ENCODE peak calls at places on chromosomes 13 and 19, in six cellular contexts. V, Q, X, T, U and M are unnamed samples. For H3K4me1, the result is how much of the 10 kb centered on the place peaks cover.

GRCh38 chr13:95652244-95652764 is 7.8 kb upstream of the DZIP1 start:
- DNase-seq in T (no peak), V (no peak), U (no peak), Q (no peak), X (no peak), M (no peak)

GRCh38 chr19:43575955-43576451 is 402 bp downstream of the PINLYP start:
- DNase-seq in T (peak), V (peak), Q (no peak), X (no peak), U (no peak), M (peak)

GRCh38 chr13:105773887-105774538 is 761.4 kb downstream of the EFNB2 start:
- DNase-seq in Q (no peak), V (no peak), X (no peak), T (no peak), U (no peak), M (peak)

GRCh38 chr13:58165617-58166016 is 534.1 kb downstream of the PCDH17 start:
- DNase-seq in T (no peak), U (no peak), X (no peak), Q (no peak), V (no peak), M (no peak)

GRCh38 chr19:21352830-21353229 is 6.0 kb upstream of the ZNF738 start:
- DNase-seq in Q (no peak), U (no peak), X (no peak), T (no peak), V (no peak), M (no peak)

GRCh38 chr13:110910013-110910890 is 4.6 kb downstream of the ANKRD10 start:
- DNase-seq in Q (no peak), V (no peak), T (no peak), X (no peak), U (no peak), M (no peak)

GRCh38 chr13:104984296-104984818 is 1551.1 kb downstream of the EFNB2 start:
- DNase-seq in X (no peak), Q (no peak), U (no peak), T (no peak), V (no peak), M (no peak)

GRCh38 chr19:39871886-39872866 is 26.0 kb upstream of the FBL start:
- DNase-seq in Q (no peak), U (no peak), X (no peak), T (no peak), V (no peak), M (peak)

GRCh38 chr13:28753208-28753892 is 34.6 kb upstream of the SLC46A3 start:
- DNase-seq in V (no peak), U (peak), T (peak), X (no peak), Q (peak), M (peak)

GRCh38 chr13:113816925-113817859 is 46.7 kb downstream of the GAS6 start:
- DNase-seq in X (no peak), V (peak), T (peak), U (peak), Q (peak), M (peak)

GRCh38 chr19:8095354-8095886 is 42.9 kb downstream of the CCL25 start:
- DNase-seq in Q (no peak), U (no peak), T (no peak), V (no peak), X (no peak), M (no peak)

GRCh38 chr13:72145383-72145782 is 278.4 kb upstream of the DACH1 start:
- DNase-seq in T (no peak), X (no peak), Q (no peak), U (no peak), V (no peak), M (no peak)

GRCh38 chr19:42528354-42529247 is at the start of gene CEACAM1:
- DNase-seq in U (no peak), V (no peak), T (peak), Q (no peak), X (no peak), M (peak)

GRCh38 chr13:22402682-22403081 is 731.8 kb downstream of the FGF9 start:
- DNase-seq in U (no peak), V (no peak), Q (no peak), T (no peak), X (no peak), M (no peak)

GRCh38 chr13:22403144-22403543 is 732.3 kb downstream of the FGF9 start:
- DNase-seq in V (no peak), U (no peak), Q (no peak), X (no peak), T (peak), M (no peak)
- H3K4me1 ChIP-seq in V (under half), U (under half), Q (under half), X (under half), T (under half), M (under half)

GRCh38 chr19:4974855-4975469 is 6.0 kb downstream of the KDM4B start:
- DNase-seq in Q (no peak), X (no peak), V (no peak), T (no peak), U (no peak), M (peak)

GRCh38 chr19:4980087-4980486 is 11.2 kb downstream of the KDM4B start:
- DNase-seq in Q (no peak), X (no peak), T (peak), U (no peak), V (no peak), M (peak)

GRCh38 chr19:4979211-4979807 is 10.4 kb downstream of the KDM4B start:
- DNase-seq in V (no peak), U (no peak), T (no peak), X (no peak), Q (no peak), M (peak)

GRCh38 chr19:4977299-4978174 is 8.6 kb downstream of the KDM4B start:
- DNase-seq in Q (no peak), V (no peak), T (peak), X (no peak), U (no peak), M (peak)

GRCh38 chr19:4976412-4977298 is 7.7 kb downstream of the KDM4B start:
- DNase-seq in U (peak), V (peak), X (no peak), T (peak), Q (peak), M (peak)
- H3K4me3 ChIP-seq in U (no peak), V (peak), X (peak), T (peak), Q (peak), M (peak)

DNA sequence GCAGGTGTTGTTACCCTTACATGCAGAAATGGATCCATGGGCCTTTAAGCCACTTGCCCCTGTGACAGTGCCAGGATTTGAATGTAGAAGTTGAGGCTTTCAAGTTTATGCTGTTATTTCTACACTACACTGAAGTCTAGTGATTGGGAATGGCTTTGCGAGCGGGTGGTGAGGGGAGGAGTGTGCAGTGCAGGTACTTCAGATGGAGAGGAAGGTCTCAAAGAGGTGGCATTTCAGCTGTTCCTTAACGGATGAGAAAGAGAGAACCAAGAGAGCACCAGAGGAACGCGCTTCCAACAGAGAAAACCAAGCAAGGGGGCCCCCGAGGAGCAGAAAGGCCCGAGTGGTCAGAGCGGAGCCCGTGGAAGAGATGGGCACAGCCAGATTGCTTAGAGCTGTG is 13.3 kb downstream of the ACTN4 start:
- DNase-seq in X (no peak), T (no peak), Q (no peak), V (no peak), U (no peak), M (peak)
- H3K4me1 ChIP-seq in X (half or more), T (half or more), Q (half or more), V (half or more), U (half or more), M (half or more)

DNA sequence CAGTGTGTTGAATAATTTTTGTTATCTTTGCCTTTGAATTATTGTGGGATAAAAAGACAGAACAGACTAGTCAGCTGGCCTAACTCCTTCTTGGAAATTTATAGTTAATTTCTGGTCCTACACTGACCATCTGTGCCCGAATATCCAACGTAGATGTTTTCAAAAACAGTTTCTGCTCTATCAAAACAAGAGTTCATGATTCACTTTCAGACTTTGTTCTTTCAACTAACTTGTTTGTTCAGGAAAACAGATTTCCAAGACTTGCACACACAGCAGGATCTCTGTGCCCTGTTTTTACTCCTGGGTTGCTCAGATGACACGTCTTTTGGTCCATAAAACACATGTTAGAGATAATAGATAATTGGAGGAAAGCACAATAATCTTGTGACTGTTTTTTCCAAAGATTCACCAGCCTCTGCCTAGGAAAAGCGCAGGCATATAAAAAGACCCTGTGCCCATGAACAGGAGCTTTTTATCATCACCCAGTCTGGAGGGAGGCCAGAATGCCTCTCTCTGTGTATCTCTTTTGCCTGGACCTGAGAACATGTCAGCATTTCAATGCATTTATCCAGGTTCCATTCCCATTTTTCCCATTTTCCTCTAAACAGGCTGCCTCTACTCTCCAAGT is 218.0 kb downstream of the IRS2 start:
- DNase-seq in X (no peak), T (no peak), V (no peak), Q (no peak), U (no peak), M (peak)
- H3K4me3 ChIP-seq in X (no peak), T (no peak), V (peak), Q (no peak), U (no peak), M (no peak)

GRCh38 chr13:99214232-99214631 is 13.6 kb downstream of the UBAC2 start:
- DNase-seq in U (peak), V (no peak), Q (no peak), T (no peak), X (no peak), M (no peak)
- H3K4me1 ChIP-seq in U (under half), V (under half), Q (under half), T (under half), X (under half), M (under half)